ENCODE peak calls at places on chromosomes 2 and 18, in seven cellular contexts. F, R, L, T, S, H and Z are unnamed samples.

GRCh38 chr2:3102915-3103569 is 274.6 kb downstream of the EIPR1 start:
- DNase-seq in S (no peak), T (no peak), R (no peak), H (no peak), F (no peak), L (no peak), Z (no peak)

GRCh38 chr2:15939854-15940660 is at the start of gene MYCN:
- DNase-seq in H (peak; percentile 79), R (peak; percentile 92), S (peak; percentile 89), T (peak; percentile 50), F (peak; percentile 98), L (peak; percentile 94), Z (no peak)

GRCh38 chr18:78390348-78390929 is 589.2 kb upstream of the SALL3 start:
- DNase-seq in L (peak; percentile 38), F (no peak), S (no peak), R (no peak), T (no peak), H (no peak), Z (no peak)

GRCh38 chr18:31203086-31203793 is 40.6 kb upstream of the DSC1 start:
- DNase-seq in L (no peak), H (peak; percentile 61), S (no peak), F (no peak), T (peak; percentile 18), R (no peak), Z (no peak)

GRCh38 chr2:84969511-84970265 is 1.3 kb upstream of the KCMF1 start:
- DNase-seq in F (peak; percentile 53), T (peak; percentile 48), S (no peak), L (no peak), H (no peak), R (no peak), Z (peak; percentile 31)

GRCh38 chr2:46010925-46011490 is 286.2 kb upstream of the EPAS1 start:
- DNase-seq in H (no peak), R (no peak), S (peak; percentile 14), T (peak; percentile 66), F (peak; percentile 38), L (no peak), Z (peak; percentile 74)

GRCh38 chr2:73113634-73113958 is 848 bp upstream of the RAB11FIP5 start:
- DNase-seq in S (no peak), F (no peak), R (no peak), L (no peak), T (no peak), H (no peak), Z (no peak)

GRCh38 chr2:156400704-156401678 is 35.2 kb upstream of the GPD2 start:
- DNase-seq in H (peak; percentile 68), F (peak; percentile 86), L (peak; percentile 65), R (peak; percentile 79), S (peak; percentile 82), T (peak; percentile 91), Z (peak; percentile 85)

GRCh38 chr2:3035385-3036050 is 342.1 kb downstream of the EIPR1 start:
- DNase-seq in L (no peak), R (no peak), S (no peak), T (no peak), F (no peak), H (no peak), Z (no peak)

GRCh38 chr2:40658917-40659316 is 207.0 kb upstream of the SLC8A1 start:
- DNase-seq in R (peak; percentile 40), L (peak; percentile 31), H (no peak), F (peak; percentile 69), T (peak; percentile 8), S (no peak), Z (peak; percentile 40)

GRCh38 chr2:15107137-15107536 is 454.0 kb downstream of the NBAS start:
- DNase-seq in T (no peak), R (no peak), H (peak; percentile 32), L (no peak), F (no peak), S (no peak), Z (peak; percentile 7)

GRCh38 chr2:201966691-201967388 is 66.8 kb upstream of the FZD7 start:
- DNase-seq in S (no peak), H (no peak), L (no peak), T (no peak), F (no peak), R (no peak), Z (no peak)

GRCh38 chr18:58135806-58136331 is 91.8 kb downstream of the NEDD4L start:
- DNase-seq in T (peak; percentile 81), S (peak; percentile 70), R (peak; percentile 49), F (peak; percentile 89), H (peak; percentile 49), L (peak; percentile 71), Z (peak; percentile 74)

GRCh38 chr18:8052237-8052701 is 485.2 kb downstream of the PTPRM start:
- DNase-seq in H (peak; percentile 36), F (peak; percentile 42), S (no peak), L (no peak), T (peak; percentile 6), R (no peak), Z (peak; percentile 26)

GRCh38 chr2:225895126-225895525 is 495.6 kb downstream of the NYAP2 start:
- DNase-seq in H (no peak), R (no peak), T (peak; percentile 49), F (no peak), S (no peak), L (no peak), Z (peak; percentile 28)

DNA sequence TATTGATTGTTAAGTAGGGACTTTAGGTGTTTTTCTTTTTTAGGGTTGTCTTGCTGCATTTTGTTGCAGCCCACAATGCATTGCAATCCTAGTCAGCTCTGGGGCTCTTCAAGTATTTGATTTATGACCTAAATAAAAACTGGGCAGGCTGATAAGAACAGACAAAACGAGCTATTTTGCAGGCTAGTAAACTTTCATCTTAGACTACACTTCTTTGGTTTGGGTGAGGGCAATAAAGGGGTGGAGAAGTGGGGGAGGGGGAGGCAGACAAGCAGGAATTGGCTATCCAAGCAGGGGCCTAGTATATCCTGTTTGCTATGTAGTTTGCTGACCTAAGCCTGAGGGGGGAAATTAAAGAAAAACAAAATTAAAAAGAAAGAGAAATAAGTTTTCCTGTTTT is 24.5 kb upstream of the SERPINB5 start:
- DNase-seq in T (no peak), L (no peak), H (no peak), F (no peak), R (no peak), S (no peak), Z (no peak)
- H4K8ac ChIP-seq in T (no peak overlapping the region), L (no peak overlapping the region), H (no peak overlapping the region), F (no peak overlapping the region), R (no peak overlapping the region), S (no peak overlapping the region), Z (no peak overlapping the region)

DNA sequence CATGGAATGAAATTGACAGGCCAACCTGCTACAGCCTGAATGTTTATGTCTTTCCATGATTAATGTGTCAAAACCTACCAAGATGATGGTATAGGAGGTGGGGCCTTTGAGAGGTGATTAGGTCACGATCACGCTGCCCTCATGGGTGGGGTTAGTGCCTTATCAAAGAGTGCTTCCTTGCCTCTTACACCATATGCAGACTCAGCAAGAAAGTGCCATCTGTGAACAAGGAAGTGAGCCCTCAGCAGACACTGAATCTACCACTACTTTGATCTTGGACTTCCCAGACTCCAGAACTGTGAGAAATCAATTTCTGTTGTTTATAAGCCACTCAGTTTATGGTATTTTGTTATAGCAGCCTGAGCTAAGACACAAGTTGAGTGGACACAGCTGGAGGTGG is 147.4 kb upstream of the BCL2L11 start:
- DNase-seq in L (no peak), R (no peak), T (no peak), S (no peak), H (no peak), F (no peak), Z (no peak)
- H4K8ac ChIP-seq in L (no peak overlapping the region), R (no peak overlapping the region), T (no peak overlapping the region), S (no peak overlapping the region), H (no peak overlapping the region), F (no peak overlapping the region), Z (no peak overlapping the region)

GRCh38 chr2:130391872-130392670 is 36.2 kb downstream of the PTPN18 start:
- DNase-seq in L (no peak), T (peak; percentile 65), S (no peak), H (no peak), R (no peak), F (no peak), Z (peak; percentile 45)

GRCh38 chr2:130390460-130391057 is 34.7 kb downstream of the PTPN18 start:
- DNase-seq in L (no peak), S (no peak), F (no peak), T (no peak), H (no peak), R (no peak), Z (no peak)

GRCh38 chr2:130389783-130390182 is 33.9 kb downstream of the PTPN18 start:
- DNase-seq in T (no peak), L (no peak), H (no peak), F (no peak), S (no peak), R (no peak), Z (no peak)

GRCh38 chr2:130389363-130389762 is 33.5 kb downstream of the PTPN18 start:
- DNase-seq in F (no peak), H (no peak), L (no peak), S (no peak), R (no peak), T (no peak), Z (no peak)

DNA sequence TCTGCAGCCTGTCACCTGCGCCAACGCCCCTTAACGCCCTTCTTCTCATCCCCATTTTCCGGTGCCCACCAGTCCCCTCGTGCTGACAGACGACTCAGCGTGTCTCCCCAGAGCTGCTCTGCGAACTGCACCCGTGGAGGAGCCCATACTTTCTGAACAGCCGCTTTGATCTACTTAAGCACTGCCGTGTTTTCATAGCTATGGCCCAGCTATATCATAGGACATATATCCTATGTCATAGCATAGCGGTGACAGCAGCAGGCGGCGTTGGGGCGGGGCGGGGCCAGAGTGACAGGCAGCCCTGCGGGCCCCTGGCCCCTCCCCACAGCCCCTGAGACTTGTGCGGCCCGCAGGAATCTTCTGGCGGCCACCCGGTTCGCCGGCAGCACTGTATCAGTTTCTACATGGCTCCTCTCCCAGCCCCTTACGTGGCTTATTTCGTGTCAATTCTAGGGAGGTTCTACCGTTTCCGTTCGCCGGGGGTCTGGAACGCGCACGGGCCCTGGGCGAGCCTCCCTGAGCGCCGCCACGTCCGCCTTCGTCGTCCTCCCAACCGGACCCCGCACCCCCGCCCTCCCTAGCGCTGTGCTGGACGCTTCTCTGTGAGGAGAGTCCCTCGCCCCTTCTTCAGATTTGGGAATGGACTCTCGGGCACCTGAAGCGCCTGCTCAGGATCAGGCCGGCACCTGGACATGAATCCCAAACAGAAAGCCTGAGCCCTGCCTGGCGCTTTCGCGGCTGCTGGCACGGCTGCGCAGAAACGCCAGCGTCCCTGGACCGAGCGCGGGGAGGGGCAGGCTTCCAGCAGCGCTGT is 35.4 kb downstream of the PTPN18 start:
- DNase-seq in S (peak; percentile 81), F (peak; percentile 73), L (peak; percentile 72), T (peak; percentile 81), H (peak; percentile 89), R (peak; percentile 44), Z (peak; percentile 68)
- H4K8ac ChIP-seq in S (peak overlapping the region; percentile 25), F (no peak overlapping the region), L (no peak overlapping the region), T (peak overlapping the region; percentile 87), H (peak overlapping the region; percentile 81), R (no peak overlapping the region), Z (peak overlapping the region; percentile 95)

GRCh38 chr2:64987963-64988419 is 1.2 kb upstream of the SLC1A4 start:
- DNase-seq in R (no peak), T (no peak), L (no peak), H (peak; percentile 67), S (no peak), F (no peak), Z (peak; percentile 94)

GRCh38 chr2:64985457-64985856 is 3.7 kb upstream of the SLC1A4 start:
- DNase-seq in R (no peak), F (no peak), S (no peak), H (no peak), L (no peak), T (no peak), Z (no peak)

GRCh38 chr2:64988420-64989125 is 626 bp upstream of the SLC1A4 start:
- DNase-seq in L (peak; percentile 63), F (peak; percentile 72), T (peak; percentile 98), R (peak; percentile 55), S (peak; percentile 71), H (no peak), Z (peak; percentile 89)

GRCh38 chr2:64989126-64989981 is at the start of gene SLC1A4:
- DNase-seq in F (peak; percentile 45), R (no peak), T (peak; percentile 89), S (peak; percentile 65), L (peak; percentile 57), H (peak; percentile 77), Z (peak; percentile 88)

GRCh38 chr2:64987001-64987962 is 1.9 kb upstream of the SLC1A4 start:
- DNase-seq in R (no peak), F (no peak), T (peak; percentile 33), L (no peak), H (peak; percentile 14), S (no peak), Z (peak; percentile 57)
- H4K8ac ChIP-seq in R (no peak overlapping the region), F (no peak overlapping the region), T (no peak overlapping the region), L (no peak overlapping the region), H (no peak overlapping the region), S (no peak overlapping the region), Z (peak overlapping the region; percentile 60)